ENCODE peak calls at places on chromosomes 1 and 21, in nine cellular contexts. M is GM12892, F is K562, J is IMR-90, I is sigmoid colon, V is stomach, Y is heart left ventricle, X is adrenal gland, L is breast epithelium. O is an unnamed sample.

GRCh38 chr21:46212721-46213484 is 15.7 kb downstream of the LSS start:
- DNase-seq in M (peak; percentile 3), F (no peak), J (no peak), I (peak; percentile 19), V (no peak), Y (no peak), X (peak; percentile 12), L (peak; percentile 22), O (no peak)

GRCh38 chr1:215052256-215052655 is 30.3 kb upstream of the KCNK2 start:
- DNase-seq in M (no peak), F (no peak), J (no peak), I (no peak), V (no peak), Y (no peak), X (no peak), L (no peak), O (no peak)

GRCh38 chr21:43312751-43313169 is 114.2 kb downstream of the SIK1 start:
- DNase-seq in M (no peak), F (no peak), J (no peak), I (no peak), V (peak; percentile 81), Y (no peak), X (no peak), L (no peak), O (no peak)

GRCh38 chr21:41437754-41438153 is 11.7 kb downstream of the MX1 start:
- DNase-seq in M (no peak), F (no peak), J (no peak), I (no peak), V (no peak), Y (no peak), X (no peak), L (no peak), O (no peak)

GRCh38 chr1:27525296-27526271 is 35.6 kb upstream of the WASF2 start:
- DNase-seq in M (peak; percentile 77), F (peak; percentile 97), J (peak; percentile 53), I (peak; percentile 93), V (no peak), Y (peak; percentile 92), X (peak; percentile 59), L (no peak), O (peak; percentile 62)

GRCh38 chr1:218686258-218686657 is 341.1 kb downstream of the TGFB2 start:
- DNase-seq in M (no peak), F (no peak), J (peak; percentile 79), I (no peak), V (no peak), Y (no peak), X (no peak), L (no peak), O (no peak)

GRCh38 chr1:31705080-31705866 is 1.5 kb upstream of the COL16A1 start:
- DNase-seq in M (peak; percentile 61), F (peak; percentile 92), J (peak; percentile 55), I (peak; percentile 90), V (peak; percentile 60), Y (peak; percentile 56), X (no peak), L (no peak), O (peak; percentile 78)

GRCh38 chr1:1291611-1292441 is 11.6 kb downstream of the SCNN1D start:
- DNase-seq in M (peak; percentile 91), F (peak; percentile 75), J (peak; percentile 53), I (peak; percentile 84), V (peak; percentile 88), Y (no peak), X (no peak), L (peak; percentile 80), O (no peak)

GRCh38 chr1:33228935-33229487 is 27.3 kb upstream of the ZNF362 start:
- DNase-seq in M (no peak), F (no peak), J (peak; percentile 92), I (peak; percentile 75), V (no peak), Y (peak; percentile 37), X (peak; percentile 63), L (no peak), O (no peak)

GRCh38 chr1:185991266-185991665 is 257.1 kb downstream of the HMCN1 start:
- DNase-seq in M (no peak), F (no peak), J (no peak), I (no peak), V (no peak), Y (no peak), X (no peak), L (no peak), O (no peak)

GRCh38 chr1:29237906-29238600 is 1.7 kb downstream of the PTPRU start:
- DNase-seq in M (peak; percentile 31), F (no peak), J (no peak), I (peak; percentile 81), V (peak; percentile 44), Y (peak; percentile 51), X (peak; percentile 33), L (peak; percentile 62), O (no peak)

GRCh38 chr1:29240400-29240837 is 4.1 kb downstream of the PTPRU start:
- DNase-seq in M (no peak), F (no peak), J (no peak), I (no peak), V (no peak), Y (no peak), X (no peak), L (no peak), O (no peak)

GRCh38 chr1:29240986-29241385 is 4.7 kb downstream of the PTPRU start:
- DNase-seq in M (no peak), F (no peak), J (no peak), I (peak; percentile 46), V (no peak), Y (no peak), X (no peak), L (no peak), O (no peak)

GRCh38 chr1:29238601-29238964 is 2.3 kb downstream of the PTPRU start:
- DNase-seq in M (no peak), F (no peak), J (no peak), I (no peak), V (no peak), Y (no peak), X (no peak), L (no peak), O (no peak)

GRCh38 chr1:29239142-29239541 is 2.8 kb downstream of the PTPRU start:
- DNase-seq in M (no peak), F (no peak), J (no peak), I (no peak), V (no peak), Y (no peak), X (no peak), L (peak; percentile 77), O (no peak)
- TF ChIP-seq POLR2A in M (no peak), F (no peak), J (no peak), I (no peak), V (no peak), Y (no peak), X (no peak), L (no peak), O (no peak)

GRCh38 chr1:59446257-59446901 is 149.5 kb downstream of the FGGY start:
- DNase-seq in M (no peak), F (no peak), J (peak; percentile 86), I (peak; percentile 89), V (no peak), Y (no peak), X (no peak), L (no peak), O (no peak)

GRCh38 chr1:59445040-59445439 is 148.1 kb downstream of the FGGY start:
- DNase-seq in M (no peak), F (no peak), J (no peak), I (peak; percentile 76), V (peak; percentile 49), Y (peak; percentile 32), X (no peak), L (no peak), O (peak; percentile 28)

GRCh38 chr1:59443355-59443754 is 146.5 kb downstream of the FGGY start:
- DNase-seq in M (no peak), F (no peak), J (peak; percentile 42), I (no peak), V (no peak), Y (no peak), X (no peak), L (no peak), O (no peak)

GRCh38 chr1:59444520-59444919 is 147.6 kb downstream of the FGGY start:
- DNase-seq in M (no peak), F (no peak), J (no peak), I (no peak), V (no peak), Y (no peak), X (no peak), L (no peak), O (no peak)

DNA sequence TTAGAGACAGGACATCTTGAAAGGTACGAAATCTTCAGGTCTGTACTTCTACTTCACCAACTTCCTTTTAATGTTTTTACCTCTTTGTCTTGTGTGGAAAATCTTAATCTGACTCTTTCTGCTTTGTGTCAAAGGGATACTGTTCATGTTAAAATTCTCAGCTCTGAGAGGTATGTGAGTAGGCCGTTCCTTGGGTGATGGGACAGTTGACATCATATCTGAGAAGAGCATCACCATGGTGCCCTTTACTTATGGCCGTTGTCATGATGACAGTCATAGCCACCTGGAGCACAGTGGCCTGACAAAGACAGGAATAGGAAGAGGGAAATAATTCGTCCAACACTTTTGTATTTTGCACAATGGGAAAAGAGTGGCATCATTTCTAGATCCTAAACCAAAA is 145.6 kb downstream of the FGGY start:
- DNase-seq in M (no peak), F (no peak), J (no peak), I (no peak), V (no peak), Y (no peak), X (no peak), L (no peak), O (no peak)
- TF ChIP-seq POLR2A in M (no peak), F (no peak), J (no peak), I (no peak), V (no peak), Y (no peak), X (no peak), L (no peak), O (no peak)

DNA sequence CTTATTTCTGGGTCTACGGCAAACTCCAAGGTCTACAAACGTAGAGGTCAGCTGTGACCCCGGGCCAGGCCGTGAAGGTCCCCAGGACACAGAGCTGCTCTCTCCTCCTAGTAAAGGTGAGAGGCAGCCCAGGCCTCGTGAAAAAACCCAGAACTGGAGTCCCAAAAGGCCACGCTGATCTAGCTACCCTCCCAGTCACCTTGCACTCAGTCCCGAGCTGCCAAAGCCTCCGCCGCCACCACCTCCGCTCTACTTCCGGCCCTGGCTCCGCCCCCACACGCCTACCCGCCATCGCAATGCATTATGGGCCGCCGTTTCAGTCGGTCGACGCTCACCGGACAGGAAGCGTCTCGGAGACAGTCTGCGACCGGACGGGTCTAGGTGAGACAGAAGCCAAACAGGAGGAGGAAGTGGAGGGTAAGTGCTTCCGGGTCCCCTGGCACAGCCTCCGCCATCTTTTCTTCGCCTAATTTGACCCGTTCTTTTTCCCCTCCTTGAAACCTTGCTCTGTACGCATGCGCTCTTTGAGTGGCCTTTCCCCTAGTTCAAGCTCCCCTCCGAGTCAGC is at the start of the genes ATP5PF and GABPA:
- DNase-seq in M (peak; percentile 66), F (peak; percentile 92), J (peak; percentile 99), I (peak; percentile 99), V (peak; percentile 97), Y (peak; percentile 98), X (peak; percentile 95), L (peak; percentile 97), O (peak; percentile 89)
- TF ChIP-seq POLR2A in M (peak; percentile 95), F (peak; percentile 93), J (peak; percentile 62), I (peak; percentile 92), V (peak; percentile 74), Y (peak; percentile 84), X (peak; percentile 91), L (peak; percentile 73), O (peak; percentile 87)

DNA sequence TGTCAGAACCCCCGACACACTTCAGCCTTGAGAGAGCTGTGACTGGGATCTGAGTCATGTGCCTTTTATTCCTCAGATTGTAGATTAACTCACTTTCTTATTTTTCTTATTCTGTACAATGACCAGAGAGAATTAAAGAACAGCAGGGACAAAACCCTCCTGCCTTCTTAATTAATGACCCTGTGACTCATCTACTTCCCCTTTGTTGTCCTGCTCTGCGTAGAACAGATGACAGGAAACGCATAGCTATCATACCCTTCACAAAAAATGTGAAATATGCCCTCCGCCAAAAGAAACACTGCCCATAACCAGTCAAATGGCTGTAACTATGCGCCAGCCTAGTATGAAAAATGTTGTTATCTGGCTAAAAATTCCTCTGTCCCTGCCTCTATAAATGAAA is 9.1 kb upstream of the PADI2 start:
- DNase-seq in M (no peak), F (no peak), J (peak; percentile 91), I (no peak), V (no peak), Y (no peak), X (no peak), L (no peak), O (peak; percentile 76)
- TF ChIP-seq POLR2A in M (no peak), F (no peak), J (no peak), I (no peak), V (no peak), Y (no peak), X (no peak), L (no peak), O (no peak)